ENCODE peak calls at places on chromosomes 5 and 9, in four cellular contexts. Z, M, L and N are unnamed samples.

GRCh38 chr5:37988454-37989046 is 148.7 kb upstream of the GDNF start:
- DNase-seq in Z (no peak), L (no peak), M (no peak), N (no peak)

GRCh38 chr9:127336708-127337352 is 60.1 kb upstream of the SLC2A8 start:
- DNase-seq in L (no peak), M (peak), Z (peak), N (no peak)

GRCh38 chr5:76788362-76788761 is 30.5 kb upstream of the F2RL1 start:
- DNase-seq in Z (no peak), M (no peak), L (no peak), N (no peak)

GRCh38 chr9:122228906-122229837 is at the start of gene LHX6:
- DNase-seq in L (peak), Z (no peak), M (peak), N (no peak)

GRCh38 chr5:13814293-13814692 is 130.2 kb downstream of the DNAH5 start:
- DNase-seq in L (no peak), Z (no peak), M (no peak), N (no peak)

GRCh38 chr9:124392254-124392653 is 23.0 kb downstream of the PSMB7 start:
- DNase-seq in Z (peak), M (no peak), L (no peak), N (no peak)

GRCh38 chr9:73046769-73047168 is 93.9 kb upstream of the ALDH1A1 start:
- DNase-seq in L (no peak), M (no peak), Z (no peak), N (no peak)

GRCh38 chr9:21679432-21679831 is 123.0 kb upstream of the MTAP start:
- DNase-seq in Z (no peak), M (no peak), L (no peak), N (no peak)

GRCh38 chr9:35905912-35906679 is at the start of gene HRCT1:
- DNase-seq in L (no peak), Z (no peak), M (peak), N (no peak)

GRCh38 chr9:116262421-116262820 is 108.8 kb downstream of the PAPPA start:
- DNase-seq in Z (no peak), M (no peak), L (no peak), N (no peak)

GRCh38 chr5:112146323-112146848 is 272.7 kb downstream of the EPB41L4A start:
- DNase-seq in M (no peak), L (no peak), Z (no peak), N (no peak)

GRCh38 chr5:32909207-32909606 is 198.1 kb downstream of the NPR3 start:
- DNase-seq in L (no peak), M (no peak), Z (no peak), N (no peak)

GRCh38 chr5:109063223-109063622 is 315.5 kb downstream of the FER start:
- DNase-seq in L (no peak), M (no peak), Z (no peak), N (no peak)

GRCh38 chr5:10563132-10563939 is 534 bp upstream of the ANKRD33B start:
- DNase-seq in M (peak), L (peak), Z (no peak), N (peak)

GRCh38 chr5:176436641-176437040 is 11.5 kb upstream of the FAF2 start:
- DNase-seq in L (no peak), M (no peak), Z (no peak), N (no peak)

GRCh38 chr5:96321371-96321770 is 111.7 kb downstream of the PCSK1 start:
- DNase-seq in Z (no peak), M (no peak), L (no peak), N (no peak)

GRCh38 chr5:33074548-33074947 is 363.4 kb downstream of the NPR3 start:
- DNase-seq in M (no peak), Z (no peak), L (no peak), N (no peak)

GRCh38 chr9:79952401-79952800 is 380.6 kb downstream of the TLE4 start:
- DNase-seq in M (no peak), Z (no peak), L (no peak), N (no peak)

GRCh38 chr5:78795757-78796156 is 147.2 kb upstream of the LHFPL2 start:
- DNase-seq in Z (no peak), M (no peak), L (no peak), N (no peak)

GRCh38 chr5:81268797-81269196 is 32.6 kb upstream of the ZCCHC9 start:
- DNase-seq in M (no peak), Z (peak), L (no peak), N (no peak)

GRCh38 chr9:106675780-106676179 is 187.2 kb upstream of the ZNF462 start:
- DNase-seq in M (no peak), L (no peak), Z (no peak), N (no peak)

GRCh38 chr5:997001-997474 is 11.6 kb upstream of the NKD2 start:
- DNase-seq in Z (no peak), M (peak), L (peak), N (no peak)

GRCh38 chr5:105840800-105841199 is 1829.9 kb downstream of the EFNA5 start:
- DNase-seq in Z (no peak), M (no peak), L (no peak), N (no peak)

GRCh38 chr5:167570431-167570830 is 721.0 kb upstream of the WWC1 start:
- DNase-seq in Z (no peak), L (no peak), M (no peak), N (no peak)

GRCh38 chr5:79612667-79613190 is 488 bp downstream of the TENT2 start:
- DNase-seq in M (no peak), L (no peak), Z (no peak), N (no peak)

GRCh38 chr5:83472213-83472507 is 616 bp downstream of the VCAN start:
- DNase-seq in M (no peak), Z (no peak), L (no peak), N (no peak)

GRCh38 chr9:125631391-125632085 is 75.5 kb downstream of the MAPKAP1 start:
- DNase-seq in Z (peak), L (no peak), M (no peak), N (no peak)